ENCODE peak calls at places on chromosomes 11 and 22, in ten cellular contexts. One of them, this sample, is unnamed.

GRCh38 chr22:32281092-32281491 is 25.9 kb upstream of the SLC5A4 start:
- DNase-seq in progenitor cell of endocrine pancreas: no peak
- DNase-seq in astrocyte of the spinal cord: peak
- DNase-seq in cardiac fibroblast: peak
- DNase-seq in coronary artery: no peak
- DNase-seq in upper lobe of right lung: no peak
- DNase-seq in GM13977: no peak
- DNase-seq in neural crest cell: no peak
- DNase-seq in fibroblast of the aortic adventitia: peak
- DNase-seq in osteocyte: no peak
- DNase-seq in this sample: no peak

GRCh38 chr11:133699071-133699470 is 146.2 kb downstream of the SPATA19 start:
- DNase-seq in neural crest cell: no peak
- DNase-seq in cardiac fibroblast: no peak
- DNase-seq in fibroblast of the aortic adventitia: no peak
- DNase-seq in coronary artery: no peak
- DNase-seq in upper lobe of right lung: no peak
- DNase-seq in astrocyte of the spinal cord: no peak
- DNase-seq in GM13977: no peak
- DNase-seq in progenitor cell of endocrine pancreas: no peak
- DNase-seq in osteocyte: no peak
- DNase-seq in this sample: no peak

GRCh38 chr22:45717787-45718186 is 46.2 kb downstream of the ATXN10 start:
- DNase-seq in GM13977: no peak
- DNase-seq in upper lobe of right lung: no peak
- DNase-seq in cardiac fibroblast: peak
- DNase-seq in astrocyte of the spinal cord: peak
- DNase-seq in osteocyte: no peak
- DNase-seq in progenitor cell of endocrine pancreas: no peak
- DNase-seq in fibroblast of the aortic adventitia: peak
- DNase-seq in coronary artery: no peak
- DNase-seq in neural crest cell: no peak
- DNase-seq in this sample: no peak

GRCh38 chr11:62974848-62975522 is 9.8 kb downstream of the SLC22A6 start:
- DNase-seq in upper lobe of right lung: peak
- DNase-seq in neural crest cell: no peak
- DNase-seq in coronary artery: peak
- DNase-seq in astrocyte of the spinal cord: no peak
- DNase-seq in osteocyte: no peak
- DNase-seq in fibroblast of the aortic adventitia: peak
- DNase-seq in progenitor cell of endocrine pancreas: no peak
- DNase-seq in cardiac fibroblast: peak
- DNase-seq in GM13977: no peak
- DNase-seq in this sample: peak

GRCh38 chr22:41906822-41907221 is 8.1 kb downstream of the SHISA8 start:
- DNase-seq in neural crest cell: no peak
- DNase-seq in cardiac fibroblast: no peak
- DNase-seq in osteocyte: no peak
- DNase-seq in GM13977: no peak
- DNase-seq in astrocyte of the spinal cord: no peak
- DNase-seq in upper lobe of right lung: no peak
- DNase-seq in fibroblast of the aortic adventitia: no peak
- DNase-seq in coronary artery: no peak
- DNase-seq in progenitor cell of endocrine pancreas: no peak
- DNase-seq in this sample: no peak

GRCh38 chr11:115819014-115819413 is 314.8 kb upstream of the CADM1 start:
- DNase-seq in osteocyte: no peak
- DNase-seq in cardiac fibroblast: no peak
- DNase-seq in progenitor cell of endocrine pancreas: no peak
- DNase-seq in GM13977: no peak
- DNase-seq in coronary artery: no peak
- DNase-seq in neural crest cell: no peak
- DNase-seq in upper lobe of right lung: no peak
- DNase-seq in astrocyte of the spinal cord: no peak
- DNase-seq in fibroblast of the aortic adventitia: no peak
- DNase-seq in this sample: no peak

GRCh38 chr11:10599388-10600175 is 31.1 kb upstream of the LYVE1 start:
- DNase-seq in astrocyte of the spinal cord: peak
- DNase-seq in fibroblast of the aortic adventitia: no peak
- DNase-seq in osteocyte: no peak
- DNase-seq in coronary artery: no peak
- DNase-seq in GM13977: no peak
- DNase-seq in progenitor cell of endocrine pancreas: no peak
- DNase-seq in neural crest cell: no peak
- DNase-seq in cardiac fibroblast: no peak
- DNase-seq in upper lobe of right lung: no peak
- DNase-seq in this sample: no peak

GRCh38 chr11:58549644-58550043 is 26.0 kb downstream of the LPXN start:
- DNase-seq in astrocyte of the spinal cord: no peak
- DNase-seq in neural crest cell: no peak
- DNase-seq in cardiac fibroblast: no peak
- DNase-seq in osteocyte: no peak
- DNase-seq in coronary artery: no peak
- DNase-seq in GM13977: no peak
- DNase-seq in upper lobe of right lung: no peak
- DNase-seq in fibroblast of the aortic adventitia: no peak
- DNase-seq in progenitor cell of endocrine pancreas: no peak
- DNase-seq in this sample: no peak

DNA sequence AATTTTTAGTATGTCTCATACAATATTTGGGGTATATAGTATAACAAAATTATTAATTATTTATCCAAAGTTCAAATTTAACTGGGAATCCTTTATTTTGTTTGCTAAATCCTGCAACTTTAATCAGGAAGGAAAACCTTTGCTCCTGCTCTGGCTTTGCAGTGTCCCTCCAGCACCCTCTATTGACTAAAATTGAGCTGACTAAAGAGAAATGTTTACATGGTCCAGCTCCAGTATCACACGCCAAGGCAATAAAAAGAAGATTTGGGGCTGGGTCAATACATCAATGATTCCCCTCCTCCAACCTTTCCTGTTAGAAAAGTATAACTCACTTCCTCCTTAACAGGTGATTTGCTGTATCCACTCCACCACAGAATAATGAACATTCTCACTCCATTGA is 153.0 kb upstream of the LRRC4C start:
- DNase-seq in GM13977: no peak
- DNase-seq in cardiac fibroblast: peak
- DNase-seq in upper lobe of right lung: no peak
- DNase-seq in astrocyte of the spinal cord: peak
- DNase-seq in fibroblast of the aortic adventitia: peak
- DNase-seq in progenitor cell of endocrine pancreas: no peak
- DNase-seq in osteocyte: no peak
- DNase-seq in neural crest cell: no peak
- DNase-seq in coronary artery: no peak
- DNase-seq in this sample: no peak
- TF ChIP-seq CTCF in GM13977: peak
- TF ChIP-seq CTCF in cardiac fibroblast: peak
- TF ChIP-seq CTCF in upper lobe of right lung: no peak
- TF ChIP-seq CTCF in astrocyte of the spinal cord: peak
- TF ChIP-seq CTCF in fibroblast of the aortic adventitia: peak
- TF ChIP-seq CTCF in progenitor cell of endocrine pancreas: peak
- TF ChIP-seq CTCF in osteocyte: no peak
- TF ChIP-seq CTCF in neural crest cell: peak
- TF ChIP-seq CTCF in coronary artery: no peak
- TF ChIP-seq CTCF in this sample: no peak

DNA sequence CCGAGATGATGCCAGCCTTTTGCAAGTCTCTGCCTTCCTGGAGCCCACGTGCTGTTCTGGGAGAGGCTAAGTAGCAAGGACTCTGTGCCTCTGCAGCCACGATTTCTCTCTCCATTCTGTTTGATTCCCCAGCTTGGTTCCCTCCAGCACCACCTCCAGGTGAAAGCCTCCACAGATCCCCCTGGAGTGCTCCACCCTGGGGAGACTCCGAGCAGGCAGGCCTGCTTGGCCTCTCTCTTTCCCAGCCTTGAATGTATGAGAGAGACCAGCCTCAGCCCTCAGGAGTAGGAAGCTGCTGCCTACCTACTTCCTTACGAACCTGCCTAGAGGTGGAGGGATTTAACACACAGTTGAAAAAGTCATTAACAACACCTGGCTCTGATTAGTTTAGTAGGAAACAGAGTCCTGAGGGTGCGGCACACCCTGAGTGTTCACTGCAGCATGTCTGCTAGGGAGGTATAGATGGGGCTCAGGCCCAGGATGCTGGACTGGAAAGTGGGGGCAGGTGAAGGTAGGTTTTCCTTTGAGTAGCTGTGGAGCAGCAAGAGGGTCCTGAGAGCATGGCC is 22.5 kb downstream of the TMPRSS5 start:
- DNase-seq in upper lobe of right lung: no peak
- DNase-seq in progenitor cell of endocrine pancreas: no peak
- DNase-seq in fibroblast of the aortic adventitia: peak
- DNase-seq in cardiac fibroblast: no peak
- DNase-seq in neural crest cell: no peak
- DNase-seq in coronary artery: no peak
- DNase-seq in GM13977: no peak
- DNase-seq in astrocyte of the spinal cord: no peak
- DNase-seq in osteocyte: no peak
- DNase-seq in this sample: no peak
- TF ChIP-seq CTCF in upper lobe of right lung: no peak
- TF ChIP-seq CTCF in progenitor cell of endocrine pancreas: no peak
- TF ChIP-seq CTCF in fibroblast of the aortic adventitia: no peak
- TF ChIP-seq CTCF in cardiac fibroblast: no peak
- TF ChIP-seq CTCF in neural crest cell: no peak
- TF ChIP-seq CTCF in coronary artery: no peak
- TF ChIP-seq CTCF in GM13977: no peak
- TF ChIP-seq CTCF in astrocyte of the spinal cord: no peak
- TF ChIP-seq CTCF in osteocyte: no peak
- TF ChIP-seq CTCF in this sample: no peak

GRCh38 chr11:1233351-1234053 is 10.6 kb downstream of the MUC5B start:
- DNase-seq in fibroblast of the aortic adventitia: no peak
- DNase-seq in astrocyte of the spinal cord: no peak
- DNase-seq in osteocyte: no peak
- DNase-seq in upper lobe of right lung: peak
- DNase-seq in neural crest cell: no peak
- DNase-seq in progenitor cell of endocrine pancreas: no peak
- DNase-seq in cardiac fibroblast: no peak
- DNase-seq in coronary artery: no peak
- DNase-seq in GM13977: no peak
- DNase-seq in this sample: peak
- TF ChIP-seq CTCF in fibroblast of the aortic adventitia: no peak
- TF ChIP-seq CTCF in astrocyte of the spinal cord: no peak
- TF ChIP-seq CTCF in osteocyte: no peak
- TF ChIP-seq CTCF in upper lobe of right lung: no peak
- TF ChIP-seq CTCF in neural crest cell: no peak
- TF ChIP-seq CTCF in progenitor cell of endocrine pancreas: no peak
- TF ChIP-seq CTCF in cardiac fibroblast: no peak
- TF ChIP-seq CTCF in coronary artery: no peak
- TF ChIP-seq CTCF in GM13977: no peak
- TF ChIP-seq CTCF in this sample: no peak

GRCh38 chr11:3021125-3021524 is 29.0 kb upstream of the NAP1L4 start:
- DNase-seq in osteocyte: no peak
- DNase-seq in fibroblast of the aortic adventitia: peak
- DNase-seq in upper lobe of right lung: no peak
- DNase-seq in progenitor cell of endocrine pancreas: peak
- DNase-seq in astrocyte of the spinal cord: no peak
- DNase-seq in GM13977: peak
- DNase-seq in coronary artery: no peak
- DNase-seq in neural crest cell: no peak
- DNase-seq in cardiac fibroblast: peak
- DNase-seq in this sample: peak
- TF ChIP-seq CTCF in osteocyte: peak
- TF ChIP-seq CTCF in fibroblast of the aortic adventitia: peak
- TF ChIP-seq CTCF in upper lobe of right lung: peak
- TF ChIP-seq CTCF in progenitor cell of endocrine pancreas: peak
- TF ChIP-seq CTCF in astrocyte of the spinal cord: peak
- TF ChIP-seq CTCF in GM13977: peak
- TF ChIP-seq CTCF in coronary artery: no peak
- TF ChIP-seq CTCF in neural crest cell: peak
- TF ChIP-seq CTCF in cardiac fibroblast: peak
- TF ChIP-seq CTCF in this sample: peak

GRCh38 chr11:108117746-108118371 is 3.5 kb upstream of the ACAT1 start:
- DNase-seq in upper lobe of right lung: no peak
- DNase-seq in osteocyte: no peak
- DNase-seq in cardiac fibroblast: peak
- DNase-seq in progenitor cell of endocrine pancreas: no peak
- DNase-seq in GM13977: peak
- DNase-seq in fibroblast of the aortic adventitia: peak
- DNase-seq in coronary artery: no peak
- DNase-seq in astrocyte of the spinal cord: peak
- DNase-seq in neural crest cell: no peak
- DNase-seq in this sample: no peak
- TF ChIP-seq CTCF in upper lobe of right lung: peak
- TF ChIP-seq CTCF in osteocyte: peak
- TF ChIP-seq CTCF in cardiac fibroblast: peak
- TF ChIP-seq CTCF in progenitor cell of endocrine pancreas: peak
- TF ChIP-seq CTCF in GM13977: peak
- TF ChIP-seq CTCF in fibroblast of the aortic adventitia: peak
- TF ChIP-seq CTCF in coronary artery: no peak
- TF ChIP-seq CTCF in astrocyte of the spinal cord: peak
- TF ChIP-seq CTCF in neural crest cell: peak
- TF ChIP-seq CTCF in this sample: peak

This sample was measured in nephron progenitor cell.